ENCODE peak calls at places on chromosomes 2 and 18, in four cellular contexts. One of them, this sample, is unnamed.

GRCh38 chr2:128320609-128321420 is 2.1 kb upstream of the HS6ST1 start:
- DNase-seq in fibroblast of pulmonary artery: no peak
- DNase-seq in adrenal gland: peak
- DNase-seq in foreskin fibroblast: no peak
- DNase-seq in this sample: no peak

GRCh38 chr2:123791716-123792115 is 233.4 kb upstream of the CNTNAP5 start:
- DNase-seq in fibroblast of pulmonary artery: no peak
- DNase-seq in adrenal gland: no peak
- DNase-seq in foreskin fibroblast: no peak
- DNase-seq in this sample: no peak

GRCh38 chr2:36407403-36407802 is 51.8 kb downstream of the CRIM1 start:
- DNase-seq in fibroblast of pulmonary artery: no peak
- DNase-seq in adrenal gland: no peak
- DNase-seq in foreskin fibroblast: no peak
- DNase-seq in this sample: no peak

GRCh38 chr2:15471606-15472005 is 89.5 kb downstream of the NBAS start:
- DNase-seq in fibroblast of pulmonary artery: no peak
- DNase-seq in adrenal gland: no peak
- DNase-seq in foreskin fibroblast: no peak
- DNase-seq in this sample: no peak

GRCh38 chr2:26558271-26559043 is 80.5 kb upstream of the OTOF start:
- DNase-seq in fibroblast of pulmonary artery: peak
- DNase-seq in adrenal gland: no peak
- DNase-seq in foreskin fibroblast: no peak
- DNase-seq in this sample: peak

GRCh38 chr18:69588301-69588700 is 187.6 kb downstream of the DOK6 start:
- DNase-seq in fibroblast of pulmonary artery: peak
- DNase-seq in adrenal gland: no peak
- DNase-seq in foreskin fibroblast: no peak
- DNase-seq in this sample: no peak

GRCh38 chr2:225040862-225041209 is 1.4 kb downstream of the DOCK10 start:
- DNase-seq in fibroblast of pulmonary artery: no peak
- DNase-seq in adrenal gland: no peak
- DNase-seq in foreskin fibroblast: peak
- DNase-seq in this sample: no peak

GRCh38 chr2:237132799-237133198 is 47.1 kb downstream of the COPS8 start:
- DNase-seq in fibroblast of pulmonary artery: no peak
- DNase-seq in adrenal gland: no peak
- DNase-seq in foreskin fibroblast: no peak
- DNase-seq in this sample: no peak

GRCh38 chr18:69674292-69674877 is 273.3 kb downstream of the CD226 start:
- DNase-seq in fibroblast of pulmonary artery: no peak
- DNase-seq in adrenal gland: no peak
- DNase-seq in foreskin fibroblast: no peak
- DNase-seq in this sample: no peak

GRCh38 chr18:70289351-70290330 is 796 bp downstream of the SOCS6 start:
- DNase-seq in fibroblast of pulmonary artery: peak
- DNase-seq in adrenal gland: peak
- DNase-seq in foreskin fibroblast: peak
- DNase-seq in this sample: peak

GRCh38 chr2:66387374-66387773 is 47.6 kb upstream of the MEIS1 start:
- DNase-seq in fibroblast of pulmonary artery: no peak
- DNase-seq in adrenal gland: no peak
- DNase-seq in foreskin fibroblast: no peak
- DNase-seq in this sample: no peak

GRCh38 chr18:68507781-68508180 is 207.1 kb downstream of the TMX3 start:
- DNase-seq in fibroblast of pulmonary artery: peak
- DNase-seq in adrenal gland: no peak
- DNase-seq in foreskin fibroblast: no peak
- DNase-seq in this sample: no peak

GRCh38 chr2:142877265-142877756 is at the start of gene KYNU:
- DNase-seq in fibroblast of pulmonary artery: peak
- DNase-seq in adrenal gland: no peak
- DNase-seq in foreskin fibroblast: peak
- DNase-seq in this sample: no peak
- H3K4me3 ChIP-seq in fibroblast of pulmonary artery: no peak
- H3K4me3 ChIP-seq in adrenal gland: no peak
- H3K4me3 ChIP-seq in foreskin fibroblast: no peak
- H3K4me3 ChIP-seq in this sample: peak

DNA sequence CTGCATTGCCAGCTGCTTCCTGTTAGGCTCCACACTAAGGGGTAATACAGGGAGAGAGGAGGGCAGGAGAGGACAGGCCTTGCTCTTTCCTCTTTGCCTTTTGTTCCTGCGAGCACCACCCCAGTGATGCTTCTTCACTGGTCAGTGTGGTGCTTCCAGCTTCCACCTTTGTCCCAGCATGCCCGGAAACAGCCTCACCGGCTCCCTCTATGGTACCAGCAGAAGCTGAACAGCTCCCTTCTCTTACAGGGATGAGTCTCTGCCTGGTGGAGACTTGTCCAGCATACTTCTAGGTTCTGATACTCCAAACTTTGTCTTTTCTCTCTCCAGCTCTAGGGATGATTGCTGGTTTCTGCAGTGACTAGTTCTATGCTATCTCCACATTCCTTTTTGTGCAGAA is 413.3 kb downstream of the TSN start:
- DNase-seq in fibroblast of pulmonary artery: peak
- DNase-seq in adrenal gland: no peak
- DNase-seq in foreskin fibroblast: no peak
- DNase-seq in this sample: no peak
- H3K4me3 ChIP-seq in fibroblast of pulmonary artery: no peak
- H3K4me3 ChIP-seq in adrenal gland: no peak
- H3K4me3 ChIP-seq in foreskin fibroblast: no peak
- H3K4me3 ChIP-seq in this sample: no peak

GRCh38 chr2:218861645-218862318 is 2.2 kb downstream of the WNT6 start:
- DNase-seq in fibroblast of pulmonary artery: no peak
- DNase-seq in adrenal gland: no peak
- DNase-seq in foreskin fibroblast: no peak
- DNase-seq in this sample: no peak
- H3K4me3 ChIP-seq in fibroblast of pulmonary artery: no peak
- H3K4me3 ChIP-seq in adrenal gland: no peak
- H3K4me3 ChIP-seq in foreskin fibroblast: no peak
- H3K4me3 ChIP-seq in this sample: no peak

GRCh38 chr2:173090973-173091660 is 15.5 kb downstream of the MAP3K20 start:
- DNase-seq in fibroblast of pulmonary artery: no peak
- DNase-seq in adrenal gland: no peak
- DNase-seq in foreskin fibroblast: no peak
- DNase-seq in this sample: peak

GRCh38 chr2:173087214-173087581 is 11.6 kb downstream of the MAP3K20 start:
- DNase-seq in fibroblast of pulmonary artery: no peak
- DNase-seq in adrenal gland: no peak
- DNase-seq in foreskin fibroblast: peak
- DNase-seq in this sample: no peak

GRCh38 chr2:173092844-173093402 is 17.3 kb downstream of the MAP3K20 start:
- DNase-seq in fibroblast of pulmonary artery: no peak
- DNase-seq in adrenal gland: no peak
- DNase-seq in foreskin fibroblast: no peak
- DNase-seq in this sample: no peak

GRCh38 chr2:173087793-173088493 is 12.3 kb downstream of the MAP3K20 start:
- DNase-seq in fibroblast of pulmonary artery: no peak
- DNase-seq in adrenal gland: no peak
- DNase-seq in foreskin fibroblast: no peak
- DNase-seq in this sample: no peak

DNA sequence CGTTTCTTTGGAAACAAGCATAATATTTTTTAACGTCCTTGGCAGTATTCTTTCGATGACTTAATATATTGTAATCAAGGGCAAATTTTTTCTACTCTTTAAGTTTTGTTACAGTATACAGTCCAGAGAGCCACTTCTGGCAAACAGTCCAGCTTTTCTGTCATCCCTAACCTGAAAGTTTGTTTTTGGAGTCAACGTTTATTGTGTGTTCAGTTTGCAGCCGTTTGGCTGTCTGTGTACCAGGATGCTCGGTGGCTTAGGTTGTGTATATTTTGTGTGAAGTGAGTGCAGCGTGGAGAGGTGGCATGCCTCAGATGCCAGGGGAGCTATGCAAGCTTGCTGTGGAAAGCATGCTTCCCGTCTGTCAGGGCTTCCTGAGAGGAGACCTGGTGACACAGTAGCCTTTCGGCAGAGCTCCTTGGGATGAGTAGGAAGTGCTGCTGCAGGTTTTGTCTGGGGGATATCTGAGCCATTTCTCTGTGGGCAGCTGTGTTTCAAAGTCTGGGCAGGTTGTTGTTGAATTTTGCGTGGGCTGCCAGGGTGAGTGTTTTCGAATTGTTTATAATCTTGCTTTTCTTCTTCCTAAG is 14.7 kb downstream of the MAP3K20 start:
- DNase-seq in fibroblast of pulmonary artery: peak
- DNase-seq in adrenal gland: no peak
- DNase-seq in foreskin fibroblast: peak
- DNase-seq in this sample: peak
- H3K4me3 ChIP-seq in fibroblast of pulmonary artery: peak
- H3K4me3 ChIP-seq in adrenal gland: no peak
- H3K4me3 ChIP-seq in foreskin fibroblast: no peak
- H3K4me3 ChIP-seq in this sample: peak

DNA sequence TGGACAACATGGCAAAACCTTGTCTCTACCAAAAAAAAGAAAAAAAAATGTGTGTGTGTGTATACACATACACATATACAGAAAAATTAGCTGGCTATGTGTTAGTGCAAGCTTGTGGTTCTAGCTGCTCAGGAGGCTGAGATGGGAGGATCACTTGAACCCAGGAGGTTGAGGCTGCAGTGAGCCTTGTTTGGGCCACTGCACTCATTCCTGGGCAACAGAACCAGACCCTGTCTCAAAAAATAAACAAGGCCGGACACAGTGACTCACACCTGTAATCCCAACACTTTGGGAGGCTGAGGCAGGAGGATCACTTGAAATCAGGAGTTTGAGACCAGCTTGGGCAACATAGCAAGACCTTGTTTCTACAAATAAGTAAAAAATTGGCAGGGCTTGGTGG is 2.1 kb downstream of the COQ10B start:
- DNase-seq in fibroblast of pulmonary artery: no peak
- DNase-seq in adrenal gland: no peak
- DNase-seq in foreskin fibroblast: no peak
- DNase-seq in this sample: no peak
- H3K4me3 ChIP-seq in fibroblast of pulmonary artery: peak
- H3K4me3 ChIP-seq in adrenal gland: no peak
- H3K4me3 ChIP-seq in foreskin fibroblast: peak
- H3K4me3 ChIP-seq in this sample: peak

GRCh38 chr2:55011741-55012574 is 38.3 kb downstream of the RTN4 start:
- DNase-seq in fibroblast of pulmonary artery: no peak
- DNase-seq in adrenal gland: no peak
- DNase-seq in foreskin fibroblast: no peak
- DNase-seq in this sample: no peak

GRCh38 chr2:55010149-55010591 is 40.1 kb downstream of the RTN4 start:
- DNase-seq in fibroblast of pulmonary artery: peak
- DNase-seq in adrenal gland: peak
- DNase-seq in foreskin fibroblast: peak
- DNase-seq in this sample: peak

GRCh38 chr2:55010915-55011314 is 39.3 kb downstream of the RTN4 start:
- DNase-seq in fibroblast of pulmonary artery: peak
- DNase-seq in adrenal gland: peak
- DNase-seq in foreskin fibroblast: peak
- DNase-seq in this sample: peak

GRCh38 chr2:55012648-55013484 is 37.4 kb downstream of the RTN4 start:
- DNase-seq in fibroblast of pulmonary artery: no peak
- DNase-seq in adrenal gland: no peak
- DNase-seq in foreskin fibroblast: no peak
- DNase-seq in this sample: no peak

DNA sequence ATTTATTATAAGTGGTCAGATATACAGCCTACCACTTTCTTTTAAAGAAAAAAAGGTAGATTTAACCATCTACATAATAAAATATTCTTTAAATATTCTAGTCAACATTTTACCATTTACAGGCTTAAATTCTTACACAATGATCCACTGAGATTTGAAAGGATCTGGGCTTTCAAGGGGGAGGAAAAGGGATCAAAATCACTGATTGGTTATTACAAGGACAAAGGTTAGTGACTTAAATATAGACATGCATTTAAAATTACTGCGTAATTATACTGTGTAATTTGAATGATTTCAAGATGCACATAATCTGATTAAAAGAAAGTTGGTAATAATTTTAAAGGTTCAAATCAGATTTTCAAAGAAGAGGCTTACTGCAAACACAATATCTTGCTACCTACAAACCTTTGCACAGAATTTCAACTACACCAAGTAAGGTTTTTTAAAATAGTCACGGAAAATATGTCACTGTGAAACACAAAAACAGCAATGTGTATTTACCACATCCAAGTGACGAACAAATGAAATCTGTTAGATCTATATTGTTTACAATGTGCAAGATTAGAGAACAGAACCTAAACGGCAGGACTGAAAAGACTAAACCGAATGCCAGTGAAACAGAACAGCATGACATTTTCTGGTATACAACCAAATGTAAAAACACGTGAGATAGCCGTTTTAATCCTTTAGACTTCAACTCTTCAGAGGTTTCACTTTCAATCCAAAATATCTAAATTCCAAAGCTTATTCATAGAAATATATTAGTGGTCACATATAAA is 40.8 kb downstream of the RTN4 start:
- DNase-seq in fibroblast of pulmonary artery: no peak
- DNase-seq in adrenal gland: no peak
- DNase-seq in foreskin fibroblast: no peak
- DNase-seq in this sample: no peak
- H3K4me3 ChIP-seq in fibroblast of pulmonary artery: peak
- H3K4me3 ChIP-seq in adrenal gland: no peak
- H3K4me3 ChIP-seq in foreskin fibroblast: peak
- H3K4me3 ChIP-seq in this sample: peak

DNA sequence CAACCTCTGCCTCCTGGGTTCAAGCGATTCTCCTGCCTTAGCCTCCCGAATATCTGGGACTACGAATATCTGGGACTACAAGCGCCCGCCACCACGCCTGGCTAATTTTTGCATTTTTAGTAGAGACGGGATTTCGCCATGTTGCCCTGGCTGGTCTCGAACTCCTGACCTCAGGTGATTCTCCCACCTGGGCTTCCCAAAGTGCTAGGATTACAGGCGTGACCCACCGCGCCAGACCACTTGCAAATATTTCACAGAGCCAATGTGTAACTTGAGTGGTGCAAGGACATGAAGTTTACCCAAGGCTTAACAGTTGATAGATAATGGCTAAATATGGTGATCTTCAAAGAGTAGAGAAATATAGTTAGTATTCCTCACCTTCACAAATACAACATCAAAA is 14.1 kb upstream of the MTIF2 start:
- DNase-seq in fibroblast of pulmonary artery: no peak
- DNase-seq in adrenal gland: no peak
- DNase-seq in foreskin fibroblast: no peak
- DNase-seq in this sample: no peak
- H3K4me3 ChIP-seq in fibroblast of pulmonary artery: no peak
- H3K4me3 ChIP-seq in adrenal gland: no peak
- H3K4me3 ChIP-seq in foreskin fibroblast: peak
- H3K4me3 ChIP-seq in this sample: peak

GRCh38 chr2:157264099-157264498 is 6.6 kb downstream of the GALNT5 start:
- DNase-seq in fibroblast of pulmonary artery: peak
- DNase-seq in adrenal gland: no peak
- DNase-seq in foreskin fibroblast: peak
- DNase-seq in this sample: no peak
- H3K4me3 ChIP-seq in fibroblast of pulmonary artery: no peak
- H3K4me3 ChIP-seq in adrenal gland: no peak
- H3K4me3 ChIP-seq in foreskin fibroblast: peak
- H3K4me3 ChIP-seq in this sample: no peak

GRCh38 chr18:26088482-26088881 is 1.9 kb downstream of the SS18 start:
- DNase-seq in fibroblast of pulmonary artery: no peak
- DNase-seq in adrenal gland: no peak
- DNase-seq in foreskin fibroblast: peak
- DNase-seq in this sample: no peak
- H3K4me3 ChIP-seq in fibroblast of pulmonary artery: peak
- H3K4me3 ChIP-seq in adrenal gland: no peak
- H3K4me3 ChIP-seq in foreskin fibroblast: peak
- H3K4me3 ChIP-seq in this sample: peak